ENCODE peak calls at places on chromosome 6, in six cellular contexts. D, S, Q, U, T and M are unnamed samples. For H3K27me3 and H3K36me3, the result is how much of the 10 kb centered on the place peaks cover.

GRCh38 chr6:136647363-136647763 is 97.1 kb upstream of the MAP7 start:
- DNase-seq in U (no peak), Q (peak), T (peak), D (no peak), S (no peak), M (no peak)

GRCh38 chr6:125812394-125813231 is 21.9 kb downstream of the NCOA7 start:
- DNase-seq in S (no peak), D (no peak), Q (peak), T (no peak), U (no peak), M (no peak)

GRCh38 chr6:18680842-18681241 is 293.7 kb downstream of the RNF144B start:
- DNase-seq in S (no peak), D (no peak), T (no peak), Q (no peak), U (no peak), M (no peak)

GRCh38 chr6:25927721-25928359 is 2.7 kb downstream of the SLC17A2 start:
- DNase-seq in Q (no peak), D (no peak), S (no peak), U (no peak), T (no peak), M (no peak)

GRCh38 chr6:149545258-149545753 is 537 bp downstream of the PPIL4 start:
- DNase-seq in S (peak), D (peak), T (peak), U (peak), Q (peak), M (peak)

GRCh38 chr6:41288025-41288777 is 1.7 kb upstream of the TREM1 start:
- DNase-seq in S (no peak), U (no peak), T (no peak), Q (no peak), D (peak), M (no peak)

GRCh38 chr6:123276439-123277045 is 280.5 kb downstream of the CLVS2 start:
- DNase-seq in T (no peak), Q (no peak), D (no peak), S (no peak), U (no peak), M (no peak)

GRCh38 chr6:139568157-139568955 is 193.9 kb upstream of the CITED2 start:
- DNase-seq in D (no peak), S (no peak), U (no peak), Q (peak), T (no peak), M (no peak)

GRCh38 chr6:36599791-36600209 is 5.6 kb downstream of the SRSF3 start:
- DNase-seq in U (no peak), S (peak), T (peak), Q (no peak), D (peak), M (peak)

GRCh38 chr6:90790696-90791095 is 203.8 kb upstream of the MAP3K7 start:
- DNase-seq in Q (no peak), S (no peak), T (no peak), D (no peak), U (no peak), M (no peak)

GRCh38 chr6:163347021-163347446 is 67.5 kb upstream of the QKI start:
- DNase-seq in S (no peak), Q (no peak), U (no peak), D (no peak), T (peak), M (no peak)
- H3K4me3 ChIP-seq in S (no peak), Q (no peak), U (peak), D (no peak), T (no peak), M (no peak)

GRCh38 chr6:5990776-5991175 is 15.9 kb downstream of the NRN1 start:
- DNase-seq in D (no peak), T (no peak), U (no peak), Q (no peak), S (no peak), M (no peak)
- H3K27me3 ChIP-seq in D (half or more), T (under half), U (half or more), Q (under half), S (under half), M (under half)

GRCh38 chr6:38679668-38680067 is 23.3 kb downstream of the GLO1 start:
- DNase-seq in T (no peak), U (no peak), D (no peak), Q (no peak), S (no peak), M (no peak)
- H3K36me3 ChIP-seq in T (under half), U (half or more), D (under half), Q (half or more), S (under half), M (half or more)

DNA sequence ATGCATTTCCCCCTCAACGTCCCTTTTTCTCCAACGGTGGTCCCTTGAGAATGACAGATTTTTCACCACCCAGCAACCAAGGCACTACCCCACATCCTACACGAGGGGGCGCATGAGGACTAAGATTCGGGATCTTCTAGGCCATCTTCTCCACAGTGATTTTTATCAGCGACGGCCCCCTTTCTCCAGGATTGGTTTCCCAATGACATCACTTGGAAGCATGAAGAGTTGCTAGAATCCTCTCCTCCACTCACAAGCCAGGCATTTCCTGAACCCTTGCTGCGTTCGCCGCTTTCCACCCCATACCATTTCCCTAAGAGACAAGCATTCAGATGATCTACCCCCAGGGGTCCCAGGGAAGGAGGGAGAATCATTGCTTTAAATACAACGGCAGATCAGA is 252.0 kb downstream of the HIVEP2 start:
- DNase-seq in T (peak), Q (peak), S (peak), D (peak), U (peak), M (peak)
- H3K4me3 ChIP-seq in T (peak), Q (no peak), S (no peak), D (no peak), U (no peak), M (no peak)

DNA sequence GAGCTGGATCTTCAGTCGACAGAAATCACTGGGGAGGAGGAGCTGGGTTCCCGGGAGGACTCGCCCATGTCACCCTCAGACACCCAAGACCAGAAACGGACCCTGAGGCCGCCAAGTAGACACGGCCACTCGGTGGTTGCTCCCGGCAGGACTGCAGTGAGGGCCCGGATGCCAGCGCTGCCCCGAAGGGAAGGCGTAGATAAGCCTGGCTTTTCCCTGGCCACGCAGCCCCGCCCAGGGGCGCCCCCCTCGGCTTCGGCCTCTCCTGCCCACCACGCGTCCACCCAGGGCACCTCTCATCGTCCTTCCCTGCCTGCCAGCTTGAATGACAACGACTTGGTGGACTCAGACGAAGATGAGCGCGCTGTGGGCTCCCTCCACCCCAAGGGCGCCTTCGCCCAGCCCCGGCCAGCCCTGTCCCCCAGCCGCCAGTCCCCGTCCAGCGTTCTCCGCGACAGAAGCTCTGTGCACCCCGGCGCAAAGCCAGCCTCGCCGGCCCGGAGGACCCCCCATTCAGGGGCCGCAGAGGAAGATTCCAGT is 63.0 kb downstream of the FNDC1 start:
- DNase-seq in Q (no peak), S (no peak), U (no peak), T (no peak), D (no peak), M (no peak)
- H3K27me3 ChIP-seq in Q (under half), S (under half), U (half or more), T (under half), D (under half), M (half or more)

DNA sequence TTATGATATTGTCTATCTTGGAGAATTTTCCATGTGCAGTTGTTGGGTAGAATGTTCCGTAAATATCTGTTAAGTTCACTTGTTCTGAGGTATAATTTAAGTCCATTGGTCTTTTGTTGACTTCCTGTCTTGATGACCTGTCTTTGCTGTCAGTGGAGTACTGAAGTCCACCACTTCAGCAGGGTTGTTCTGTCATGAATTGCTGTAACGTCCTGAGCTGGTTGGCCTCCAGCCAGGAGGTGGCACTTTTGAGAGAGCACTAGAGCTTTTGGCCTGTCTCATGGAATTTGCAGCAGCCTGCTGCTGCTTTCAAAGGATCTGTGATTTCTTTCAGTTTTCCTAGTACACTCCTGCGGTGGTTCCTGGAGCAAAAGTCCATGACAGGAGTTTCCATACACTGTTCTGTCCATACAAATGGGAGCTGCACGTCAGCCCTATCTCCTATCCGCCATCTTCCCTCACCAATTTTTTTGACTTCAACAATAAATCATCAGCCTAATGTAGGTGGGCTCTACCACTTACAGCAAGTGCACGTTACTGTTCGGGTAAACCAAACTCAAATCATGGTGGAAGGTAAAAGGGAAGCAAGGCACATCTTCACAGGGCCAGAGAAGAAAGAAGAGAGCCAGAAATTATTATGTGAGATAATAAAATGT is 46.9 kb upstream of the TRERF1 start:
- DNase-seq in U (peak), Q (no peak), T (no peak), S (no peak), D (peak), M (peak)
- H3K36me3 ChIP-seq in U (under half), Q (under half), T (under half), S (under half), D (under half), M (under half)

DNA sequence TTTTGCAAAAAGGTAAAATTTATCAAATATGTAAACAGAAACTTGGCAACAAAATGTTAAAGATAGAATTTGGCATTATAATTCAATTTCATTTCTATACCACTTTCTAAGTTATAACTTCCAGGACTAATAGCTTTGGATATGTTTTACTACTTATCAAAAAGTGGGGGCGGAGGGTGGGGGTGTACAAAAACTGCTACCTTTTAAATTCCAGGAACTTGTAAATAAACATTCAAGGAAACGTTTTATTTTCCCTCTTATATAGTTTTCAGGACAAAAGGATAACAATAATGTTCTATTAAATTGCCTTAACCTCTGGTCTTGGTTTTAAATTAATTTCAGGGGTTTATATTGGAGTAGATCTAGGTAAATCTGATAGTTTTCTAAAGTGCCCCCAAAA is 103.8 kb downstream of the DST start:
- DNase-seq in S (no peak), T (no peak), D (no peak), U (no peak), Q (no peak), M (no peak)
- H3K4me3 ChIP-seq in S (no peak), T (peak), D (no peak), U (peak), Q (no peak), M (no peak)

GRCh38 chr6:27541212-27541931 is 68.5 kb upstream of the ZNF184 start:
- DNase-seq in D (no peak), U (no peak), T (no peak), S (no peak), Q (no peak), M (no peak)

GRCh38 chr6:27544612-27545260 is 71.8 kb upstream of the ZNF184 start:
- DNase-seq in S (no peak), U (no peak), D (no peak), Q (no peak), T (no peak), M (no peak)

GRCh38 chr6:27539551-27539950 is 66.6 kb upstream of the ZNF184 start:
- DNase-seq in U (no peak), Q (no peak), D (no peak), T (no peak), S (no peak), M (no peak)

GRCh38 chr6:27541932-27542297 is 69.0 kb upstream of the ZNF184 start:
- DNase-seq in T (no peak), Q (no peak), S (no peak), U (no peak), D (no peak), M (no peak)

GRCh38 chr6:27542485-27542884 is 69.6 kb upstream of the ZNF184 start:
- DNase-seq in Q (no peak), T (no peak), D (no peak), U (no peak), S (no peak), M (no peak)
- H3K27me3 ChIP-seq in Q (under half), T (half or more), D (half or more), U (half or more), S (under half), M (half or more)